ENCODE peak calls at places on chromosomes 6 and 20, in six cellular contexts. One of them, this sample, is unnamed.

GRCh38 chr6:44630125-44631028 is 242.9 kb downstream of the CDC5L start:
- DNase-seq in sigmoid colon: no peak
- DNase-seq in Panc1: no peak
- DNase-seq in breast epithelium: no peak
- DNase-seq in GM23338: peak
- DNase-seq in stomach: peak
- DNase-seq in this sample: no peak

GRCh38 chr20:38748863-38749153 is 548 bp downstream of the ACTR5 start:
- DNase-seq in GM23338: no peak
- DNase-seq in Panc1: no peak
- DNase-seq in breast epithelium: no peak
- DNase-seq in stomach: no peak
- DNase-seq in sigmoid colon: no peak
- DNase-seq in this sample: no peak

GRCh38 chr20:51547951-51548350 is 5.4 kb upstream of the NFATC2 start:
- DNase-seq in GM23338: no peak
- DNase-seq in sigmoid colon: no peak
- DNase-seq in Panc1: no peak
- DNase-seq in stomach: no peak
- DNase-seq in breast epithelium: no peak
- DNase-seq in this sample: no peak

GRCh38 chr20:41138527-41139226 is 1.3 kb downstream of the PLCG1 start:
- DNase-seq in GM23338: peak
- DNase-seq in sigmoid colon: no peak
- DNase-seq in Panc1: no peak
- DNase-seq in stomach: no peak
- DNase-seq in breast epithelium: no peak
- DNase-seq in this sample: no peak

GRCh38 chr6:129280719-129281118 is 397.8 kb downstream of the LAMA2 start:
- DNase-seq in sigmoid colon: no peak
- DNase-seq in GM23338: no peak
- DNase-seq in breast epithelium: no peak
- DNase-seq in Panc1: no peak
- DNase-seq in stomach: no peak
- DNase-seq in this sample: no peak

GRCh38 chr20:21395666-21396044 is 1.7 kb downstream of the NKX2-4 start:
- DNase-seq in breast epithelium: no peak
- DNase-seq in stomach: no peak
- DNase-seq in sigmoid colon: no peak
- DNase-seq in Panc1: no peak
- DNase-seq in GM23338: peak
- DNase-seq in this sample: no peak

GRCh38 chr20:17369506-17369905 is 142.7 kb downstream of the PCSK2 start:
- DNase-seq in breast epithelium: no peak
- DNase-seq in sigmoid colon: no peak
- DNase-seq in stomach: no peak
- DNase-seq in Panc1: no peak
- DNase-seq in GM23338: no peak
- DNase-seq in this sample: no peak

GRCh38 chr6:3750324-3751018 is 1.0 kb downstream of the PXDC1 start:
- DNase-seq in Panc1: no peak
- DNase-seq in sigmoid colon: peak
- DNase-seq in breast epithelium: peak
- DNase-seq in GM23338: peak
- DNase-seq in stomach: peak
- DNase-seq in this sample: no peak

GRCh38 chr20:38873050-38873581 is 53.1 kb upstream of the FAM83D start:
- DNase-seq in GM23338: no peak
- DNase-seq in breast epithelium: no peak
- DNase-seq in Panc1: no peak
- DNase-seq in sigmoid colon: no peak
- DNase-seq in stomach: no peak
- DNase-seq in this sample: no peak

GRCh38 chr6:8219352-8219943 is 117.1 kb upstream of the EEF1E1 start:
- DNase-seq in Panc1: peak
- DNase-seq in stomach: peak
- DNase-seq in GM23338: peak
- DNase-seq in breast epithelium: no peak
- DNase-seq in sigmoid colon: no peak
- DNase-seq in this sample: no peak

GRCh38 chr6:135537782-135538301 is 40.3 kb upstream of the AHI1 start:
- DNase-seq in Panc1: no peak
- DNase-seq in sigmoid colon: no peak
- DNase-seq in GM23338: peak
- DNase-seq in stomach: no peak
- DNase-seq in breast epithelium: no peak
- DNase-seq in this sample: no peak

GRCh38 chr6:32332433-32332832 is 39.3 kb downstream of the TSBP1 start:
- DNase-seq in sigmoid colon: no peak
- DNase-seq in stomach: no peak
- DNase-seq in breast epithelium: no peak
- DNase-seq in Panc1: no peak
- DNase-seq in GM23338: no peak
- DNase-seq in this sample: no peak

GRCh38 chr6:31639449-31639861 is 13.0 kb downstream of the BAG6 start:
- DNase-seq in breast epithelium: no peak
- DNase-seq in sigmoid colon: no peak
- DNase-seq in GM23338: no peak
- DNase-seq in Panc1: no peak
- DNase-seq in stomach: no peak
- DNase-seq in this sample: no peak

GRCh38 chr6:3341467-3341866 is 82.7 kb downstream of the PSMG4 start:
- DNase-seq in Panc1: no peak
- DNase-seq in GM23338: peak
- DNase-seq in breast epithelium: no peak
- DNase-seq in stomach: no peak
- DNase-seq in sigmoid colon: peak
- DNase-seq in this sample: no peak

GRCh38 chr20:36542019-36542488 is 735 bp downstream of the MYL9 start:
- DNase-seq in breast epithelium: no peak
- DNase-seq in Panc1: no peak
- DNase-seq in GM23338: peak
- DNase-seq in stomach: no peak
- DNase-seq in sigmoid colon: peak
- DNase-seq in this sample: no peak

GRCh38 chr20:59783020-59784010 is 150.1 kb downstream of the SYCP2 start:
- DNase-seq in breast epithelium: no peak
- DNase-seq in Panc1: peak
- DNase-seq in stomach: peak
- DNase-seq in sigmoid colon: no peak
- DNase-seq in GM23338: peak
- DNase-seq in this sample: peak

GRCh38 chr20:19893356-19893755 is 123.8 kb upstream of the NAA20 start:
- DNase-seq in Panc1: no peak
- DNase-seq in GM23338: no peak
- DNase-seq in breast epithelium: no peak
- DNase-seq in sigmoid colon: no peak
- DNase-seq in stomach: no peak
- DNase-seq in this sample: no peak

GRCh38 chr6:110043366-110043994 is 65.4 kb downstream of the GPR6 start:
- DNase-seq in breast epithelium: no peak
- DNase-seq in Panc1: no peak
- DNase-seq in GM23338: no peak
- DNase-seq in sigmoid colon: no peak
- DNase-seq in stomach: no peak
- DNase-seq in this sample: peak

GRCh38 chr20:54416770-54417169 is 58.6 kb upstream of the DOK5 start:
- DNase-seq in breast epithelium: no peak
- DNase-seq in sigmoid colon: no peak
- DNase-seq in Panc1: no peak
- DNase-seq in stomach: no peak
- DNase-seq in GM23338: no peak
- DNase-seq in this sample: no peak

GRCh38 chr6:81820979-81821378 is 68.5 kb upstream of the TENT5A start:
- DNase-seq in stomach: no peak
- DNase-seq in breast epithelium: no peak
- DNase-seq in sigmoid colon: no peak
- DNase-seq in GM23338: no peak
- DNase-seq in Panc1: no peak
- DNase-seq in this sample: no peak

GRCh38 chr20:20557406-20557805 is 155.0 kb downstream of the RALGAPA2 start:
- DNase-seq in Panc1: no peak
- DNase-seq in GM23338: no peak
- DNase-seq in stomach: no peak
- DNase-seq in breast epithelium: no peak
- DNase-seq in sigmoid colon: no peak
- DNase-seq in this sample: no peak

GRCh38 chr6:169320013-169320412 is 66.4 kb upstream of the THBS2 start:
- DNase-seq in Panc1: no peak
- DNase-seq in breast epithelium: no peak
- DNase-seq in GM23338: no peak
- DNase-seq in stomach: no peak
- DNase-seq in sigmoid colon: no peak
- DNase-seq in this sample: peak

GRCh38 chr6:44697333-44697732 is 309.8 kb downstream of the CDC5L start:
- DNase-seq in stomach: no peak
- DNase-seq in sigmoid colon: no peak
- DNase-seq in breast epithelium: no peak
- DNase-seq in Panc1: no peak
- DNase-seq in GM23338: peak
- DNase-seq in this sample: no peak

GRCh38 chr6:157461000-157461915 is 80.3 kb downstream of the ZDHHC14 start:
- DNase-seq in sigmoid colon: no peak
- DNase-seq in GM23338: peak
- DNase-seq in stomach: no peak
- DNase-seq in Panc1: no peak
- DNase-seq in breast epithelium: no peak
- DNase-seq in this sample: peak

DNA sequence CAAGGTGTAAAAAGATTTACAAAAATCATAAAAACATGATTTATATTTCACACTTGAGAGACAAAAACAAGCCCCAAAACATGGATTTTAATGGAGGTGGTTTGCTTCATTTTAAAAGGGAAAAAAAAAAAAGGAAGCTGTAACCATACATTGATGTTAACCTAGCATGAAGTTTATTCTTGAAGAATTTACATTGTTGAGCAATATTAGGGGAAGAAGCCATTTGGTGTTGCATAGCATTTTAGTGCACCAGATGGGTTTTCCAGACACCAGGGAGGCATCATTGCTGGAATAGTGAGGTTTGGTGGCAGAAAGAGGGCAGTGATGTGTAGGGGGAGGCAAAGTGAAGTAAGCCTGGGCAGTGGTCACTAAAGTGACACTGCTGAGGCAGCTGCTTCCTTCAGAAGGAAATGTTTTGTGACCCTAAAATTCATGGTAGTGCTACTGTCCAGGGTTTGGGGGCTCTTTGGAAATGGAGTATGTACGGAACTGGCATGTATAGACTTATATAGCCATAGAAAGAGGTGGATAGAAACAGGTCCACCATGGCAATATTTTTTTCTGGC is 2.5 kb downstream of the TOMM6 start:
- DNase-seq in sigmoid colon: no peak
- DNase-seq in Panc1: no peak
- DNase-seq in breast epithelium: no peak
- DNase-seq in stomach: no peak
- DNase-seq in GM23338: no peak
- DNase-seq in this sample: no peak
- TF ChIP-seq POLR2AphosphoS5 in sigmoid colon: no peak
- TF ChIP-seq POLR2AphosphoS5 in Panc1: no peak
- TF ChIP-seq POLR2AphosphoS5 in breast epithelium: no peak
- TF ChIP-seq POLR2AphosphoS5 in stomach: no peak
- TF ChIP-seq POLR2AphosphoS5 in GM23338: no peak
- TF ChIP-seq POLR2AphosphoS5 in this sample: no peak

DNA sequence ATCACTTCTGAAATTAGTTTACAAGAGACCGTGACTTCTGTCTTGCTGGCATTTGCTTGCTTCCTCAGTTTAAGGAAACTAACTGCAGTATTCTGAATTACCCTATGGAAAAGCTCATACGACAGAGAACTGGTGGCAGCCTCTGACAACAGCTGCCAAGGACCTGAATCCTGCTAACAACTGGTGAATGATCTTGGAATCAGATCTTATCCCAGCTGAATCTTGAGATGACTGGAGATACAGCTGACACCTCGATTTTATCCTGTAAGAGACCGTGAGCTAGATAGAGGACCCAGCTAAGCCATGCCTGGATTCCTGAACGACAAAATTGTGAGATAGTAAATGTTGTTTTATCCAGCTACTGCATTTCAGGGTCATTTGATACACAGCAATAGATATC is 202.3 kb downstream of the OGFRL1 start:
- DNase-seq in GM23338: no peak
- DNase-seq in breast epithelium: no peak
- DNase-seq in stomach: no peak
- DNase-seq in Panc1: no peak
- DNase-seq in sigmoid colon: no peak
- DNase-seq in this sample: no peak
- H3K4me3 ChIP-seq in GM23338: no peak
- H3K4me3 ChIP-seq in breast epithelium: no peak
- H3K4me3 ChIP-seq in stomach: no peak
- H3K4me3 ChIP-seq in Panc1: no peak
- H3K4me3 ChIP-seq in sigmoid colon: no peak
- H3K4me3 ChIP-seq in this sample: no peak

DNA sequence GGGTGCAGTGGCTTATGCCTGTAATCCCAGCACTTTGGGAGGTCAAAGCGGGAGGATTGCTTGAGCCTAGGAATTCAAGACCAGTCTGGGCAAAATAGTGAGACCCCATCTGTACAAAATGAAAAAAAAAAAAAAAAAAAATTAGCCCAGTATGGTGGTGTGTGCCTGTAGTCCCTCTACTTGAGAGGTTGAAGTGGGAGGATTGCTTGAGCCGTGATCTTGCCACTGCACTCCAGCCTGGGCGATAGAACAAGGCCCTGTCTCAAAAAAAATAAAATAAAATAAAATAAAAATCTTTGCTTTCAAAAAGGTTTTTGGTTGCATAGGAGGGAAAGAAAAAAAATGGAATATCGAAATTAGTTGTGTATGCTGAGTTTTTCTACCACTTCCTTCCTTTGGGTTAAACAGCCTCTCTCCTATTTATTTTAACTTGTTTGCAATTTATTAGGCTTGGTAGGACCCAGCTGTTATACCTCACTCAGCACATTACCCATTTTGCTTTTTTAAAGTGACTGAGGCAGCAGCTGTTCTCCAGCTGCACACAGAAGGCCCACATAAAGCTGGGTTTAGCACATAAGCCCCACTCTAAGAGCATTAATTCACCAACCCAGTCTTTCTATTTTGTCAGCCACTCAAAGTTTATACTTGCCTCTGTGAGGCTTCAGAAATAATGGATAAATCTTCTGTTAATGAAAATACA is 152.3 kb downstream of the ZFAND3 start:
- DNase-seq in Panc1: no peak
- DNase-seq in GM23338: no peak
- DNase-seq in breast epithelium: no peak
- DNase-seq in sigmoid colon: no peak
- DNase-seq in stomach: no peak
- DNase-seq in this sample: no peak
- TF ChIP-seq POLR2AphosphoS5 in Panc1: no peak
- TF ChIP-seq POLR2AphosphoS5 in GM23338: no peak
- TF ChIP-seq POLR2AphosphoS5 in breast epithelium: no peak
- TF ChIP-seq POLR2AphosphoS5 in sigmoid colon: no peak
- TF ChIP-seq POLR2AphosphoS5 in stomach: no peak
- TF ChIP-seq POLR2AphosphoS5 in this sample: no peak

GRCh38 chr20:4962257-4962855 is 39.0 kb downstream of the SLC23A2 start:
- DNase-seq in Panc1: no peak
- DNase-seq in breast epithelium: no peak
- DNase-seq in sigmoid colon: no peak
- DNase-seq in GM23338: no peak
- DNase-seq in stomach: no peak
- DNase-seq in this sample: no peak
- H3K4me3 ChIP-seq in Panc1: no peak
- H3K4me3 ChIP-seq in breast epithelium: no peak
- H3K4me3 ChIP-seq in sigmoid colon: no peak
- H3K4me3 ChIP-seq in GM23338: no peak
- H3K4me3 ChIP-seq in stomach: no peak
- H3K4me3 ChIP-seq in this sample: no peak